ENCODE peak calls at places on chromosomes 1 and 21, in six cellular contexts. One of them, this sample, is unnamed.

GRCh38 chr1:163227126-163227525 is 24.4 kb upstream of the RGS5 start:
- DNase-seq in amniotic stem cell: no peak
- DNase-seq in CD4-positive, alpha-beta T cell: no peak
- DNase-seq in stimulated activated CD4-positive, alpha-beta T cell treated with anti-CD3 and anti-CD28 coated beads, Interleukin-15, amount 100 ng/mL, for 24 hours: no peak
- DNase-seq in breast epithelium: no peak
- DNase-seq in GM12891: no peak
- DNase-seq in this sample: no peak

GRCh38 chr21:39712976-39713375 is 32.0 kb upstream of the IGSF5 start:
- DNase-seq in amniotic stem cell: no peak
- DNase-seq in CD4-positive, alpha-beta T cell: no peak
- DNase-seq in stimulated activated CD4-positive, alpha-beta T cell treated with anti-CD3 and anti-CD28 coated beads, Interleukin-15, amount 100 ng/mL, for 24 hours: no peak
- DNase-seq in breast epithelium: no peak
- DNase-seq in GM12891: no peak
- DNase-seq in this sample: no peak

GRCh38 chr1:22636369-22636768 is at the start of gene C1QA:
- DNase-seq in amniotic stem cell: no peak
- DNase-seq in CD4-positive, alpha-beta T cell: no peak
- DNase-seq in stimulated activated CD4-positive, alpha-beta T cell treated with anti-CD3 and anti-CD28 coated beads, Interleukin-15, amount 100 ng/mL, for 24 hours: no peak
- DNase-seq in breast epithelium: peak; percentile 23
- DNase-seq in GM12891: no peak
- DNase-seq in this sample: no peak

GRCh38 chr1:184891440-184891839 is 82.9 kb downstream of the NIBAN1 start:
- DNase-seq in amniotic stem cell: no peak
- DNase-seq in CD4-positive, alpha-beta T cell: no peak
- DNase-seq in stimulated activated CD4-positive, alpha-beta T cell treated with anti-CD3 and anti-CD28 coated beads, Interleukin-15, amount 100 ng/mL, for 24 hours: no peak
- DNase-seq in breast epithelium: no peak
- DNase-seq in GM12891: no peak
- DNase-seq in this sample: no peak

GRCh38 chr1:235131961-235132360 is 3.3 kb upstream of the TOMM20 start:
- DNase-seq in amniotic stem cell: no peak
- DNase-seq in CD4-positive, alpha-beta T cell: no peak
- DNase-seq in stimulated activated CD4-positive, alpha-beta T cell treated with anti-CD3 and anti-CD28 coated beads, Interleukin-15, amount 100 ng/mL, for 24 hours: no peak
- DNase-seq in breast epithelium: no peak
- DNase-seq in GM12891: no peak
- DNase-seq in this sample: no peak

GRCh38 chr1:19676438-19676922 is 11.8 kb downstream of the HTR6 start:
- DNase-seq in amniotic stem cell: peak; percentile 32
- DNase-seq in CD4-positive, alpha-beta T cell: no peak
- DNase-seq in stimulated activated CD4-positive, alpha-beta T cell treated with anti-CD3 and anti-CD28 coated beads, Interleukin-15, amount 100 ng/mL, for 24 hours: peak; percentile 33
- DNase-seq in breast epithelium: no peak
- DNase-seq in GM12891: peak; percentile 53
- DNase-seq in this sample: peak; percentile 34

GRCh38 chr1:201504799-201505504 is 2.0 kb downstream of the CSRP1 start:
- DNase-seq in amniotic stem cell: no peak
- DNase-seq in CD4-positive, alpha-beta T cell: no peak
- DNase-seq in stimulated activated CD4-positive, alpha-beta T cell treated with anti-CD3 and anti-CD28 coated beads, Interleukin-15, amount 100 ng/mL, for 24 hours: no peak
- DNase-seq in breast epithelium: no peak
- DNase-seq in GM12891: no peak
- DNase-seq in this sample: no peak

GRCh38 chr21:37153935-37154350 is 80.9 kb downstream of the TTC3 start:
- DNase-seq in amniotic stem cell: no peak
- DNase-seq in CD4-positive, alpha-beta T cell: no peak
- DNase-seq in stimulated activated CD4-positive, alpha-beta T cell treated with anti-CD3 and anti-CD28 coated beads, Interleukin-15, amount 100 ng/mL, for 24 hours: no peak
- DNase-seq in breast epithelium: no peak
- DNase-seq in GM12891: no peak
- DNase-seq in this sample: peak; percentile 30

GRCh38 chr1:47659141-47659540 is 221.3 kb downstream of the FOXD2 start:
- DNase-seq in amniotic stem cell: no peak
- DNase-seq in CD4-positive, alpha-beta T cell: no peak
- DNase-seq in stimulated activated CD4-positive, alpha-beta T cell treated with anti-CD3 and anti-CD28 coated beads, Interleukin-15, amount 100 ng/mL, for 24 hours: no peak
- DNase-seq in breast epithelium: no peak
- DNase-seq in GM12891: no peak
- DNase-seq in this sample: no peak

GRCh38 chr21:25273945-25274344 is 333.3 kb downstream of the MRPL39 start:
- DNase-seq in amniotic stem cell: no peak
- DNase-seq in CD4-positive, alpha-beta T cell: no peak
- DNase-seq in stimulated activated CD4-positive, alpha-beta T cell treated with anti-CD3 and anti-CD28 coated beads, Interleukin-15, amount 100 ng/mL, for 24 hours: no peak
- DNase-seq in breast epithelium: no peak
- DNase-seq in GM12891: no peak
- DNase-seq in this sample: no peak

GRCh38 chr21:43311303-43311817 is 115.6 kb downstream of the SIK1 start:
- DNase-seq in amniotic stem cell: no peak
- DNase-seq in CD4-positive, alpha-beta T cell: no peak
- DNase-seq in stimulated activated CD4-positive, alpha-beta T cell treated with anti-CD3 and anti-CD28 coated beads, Interleukin-15, amount 100 ng/mL, for 24 hours: no peak
- DNase-seq in breast epithelium: no peak
- DNase-seq in GM12891: no peak
- DNase-seq in this sample: peak; percentile 80

GRCh38 chr1:110752941-110753725 is 78.4 kb upstream of the KCNA3 start:
- DNase-seq in amniotic stem cell: no peak
- DNase-seq in CD4-positive, alpha-beta T cell: no peak
- DNase-seq in stimulated activated CD4-positive, alpha-beta T cell treated with anti-CD3 and anti-CD28 coated beads, Interleukin-15, amount 100 ng/mL, for 24 hours: peak; percentile 5
- DNase-seq in breast epithelium: no peak
- DNase-seq in GM12891: no peak
- DNase-seq in this sample: no peak

GRCh38 chr1:7543718-7544090 is 227.4 kb upstream of the VAMP3 start:
- DNase-seq in amniotic stem cell: no peak
- DNase-seq in CD4-positive, alpha-beta T cell: no peak
- DNase-seq in stimulated activated CD4-positive, alpha-beta T cell treated with anti-CD3 and anti-CD28 coated beads, Interleukin-15, amount 100 ng/mL, for 24 hours: no peak
- DNase-seq in breast epithelium: no peak
- DNase-seq in GM12891: no peak
- DNase-seq in this sample: no peak

GRCh38 chr1:9413143-9413876 is 120.6 kb downstream of the SPSB1 start:
- DNase-seq in amniotic stem cell: peak; percentile 60
- DNase-seq in CD4-positive, alpha-beta T cell: peak; percentile 19
- DNase-seq in stimulated activated CD4-positive, alpha-beta T cell treated with anti-CD3 and anti-CD28 coated beads, Interleukin-15, amount 100 ng/mL, for 24 hours: peak; percentile 83
- DNase-seq in breast epithelium: peak; percentile 51
- DNase-seq in GM12891: peak; percentile 86
- DNase-seq in this sample: no peak

GRCh38 chr1:214920337-214920736 is 162.2 kb upstream of the KCNK2 start:
- DNase-seq in amniotic stem cell: no peak
- DNase-seq in CD4-positive, alpha-beta T cell: no peak
- DNase-seq in stimulated activated CD4-positive, alpha-beta T cell treated with anti-CD3 and anti-CD28 coated beads, Interleukin-15, amount 100 ng/mL, for 24 hours: no peak
- DNase-seq in breast epithelium: no peak
- DNase-seq in GM12891: no peak
- DNase-seq in this sample: no peak

GRCh38 chr1:150895618-150896017 is 8.7 kb downstream of the CTXND2 start:
- DNase-seq in amniotic stem cell: peak; percentile 15
- DNase-seq in CD4-positive, alpha-beta T cell: no peak
- DNase-seq in stimulated activated CD4-positive, alpha-beta T cell treated with anti-CD3 and anti-CD28 coated beads, Interleukin-15, amount 100 ng/mL, for 24 hours: no peak
- DNase-seq in breast epithelium: no peak
- DNase-seq in GM12891: no peak
- DNase-seq in this sample: no peak

GRCh38 chr1:54973205-54973921 is 7.1 kb upstream of the TMEM61 start:
- DNase-seq in amniotic stem cell: peak; percentile 20
- DNase-seq in CD4-positive, alpha-beta T cell: no peak
- DNase-seq in stimulated activated CD4-positive, alpha-beta T cell treated with anti-CD3 and anti-CD28 coated beads, Interleukin-15, amount 100 ng/mL, for 24 hours: no peak
- DNase-seq in breast epithelium: peak; percentile 53
- DNase-seq in GM12891: no peak
- DNase-seq in this sample: no peak

GRCh38 chr1:151372411-151372934 is at the start of gene SELENBP1:
- DNase-seq in amniotic stem cell: no peak
- DNase-seq in CD4-positive, alpha-beta T cell: no peak
- DNase-seq in stimulated activated CD4-positive, alpha-beta T cell treated with anti-CD3 and anti-CD28 coated beads, Interleukin-15, amount 100 ng/mL, for 24 hours: no peak
- DNase-seq in breast epithelium: peak; percentile 68
- DNase-seq in GM12891: no peak
- DNase-seq in this sample: peak; percentile 91

GRCh38 chr1:109248444-109248796 is 919 bp upstream of the CELSR2 start:
- DNase-seq in amniotic stem cell: no peak
- DNase-seq in CD4-positive, alpha-beta T cell: no peak
- DNase-seq in stimulated activated CD4-positive, alpha-beta T cell treated with anti-CD3 and anti-CD28 coated beads, Interleukin-15, amount 100 ng/mL, for 24 hours: no peak
- DNase-seq in breast epithelium: no peak
- DNase-seq in GM12891: no peak
- DNase-seq in this sample: no peak

GRCh38 chr1:86429830-86430229 is 5.9 kb downstream of the CLCA2 start:
- DNase-seq in amniotic stem cell: peak; percentile 55
- DNase-seq in CD4-positive, alpha-beta T cell: no peak
- DNase-seq in stimulated activated CD4-positive, alpha-beta T cell treated with anti-CD3 and anti-CD28 coated beads, Interleukin-15, amount 100 ng/mL, for 24 hours: no peak
- DNase-seq in breast epithelium: peak; percentile 78
- DNase-seq in GM12891: no peak
- DNase-seq in this sample: peak; percentile 19

GRCh38 chr21:45640001-45640887 is 3.3 kb upstream of the PCBP3 start:
- DNase-seq in amniotic stem cell: no peak
- DNase-seq in CD4-positive, alpha-beta T cell: no peak
- DNase-seq in stimulated activated CD4-positive, alpha-beta T cell treated with anti-CD3 and anti-CD28 coated beads, Interleukin-15, amount 100 ng/mL, for 24 hours: no peak
- DNase-seq in breast epithelium: no peak
- DNase-seq in GM12891: no peak
- DNase-seq in this sample: no peak

GRCh38 chr1:173295391-173295790 is 88.3 kb upstream of the TNFSF4 start:
- DNase-seq in amniotic stem cell: no peak
- DNase-seq in CD4-positive, alpha-beta T cell: no peak
- DNase-seq in stimulated activated CD4-positive, alpha-beta T cell treated with anti-CD3 and anti-CD28 coated beads, Interleukin-15, amount 100 ng/mL, for 24 hours: no peak
- DNase-seq in breast epithelium: no peak
- DNase-seq in GM12891: no peak
- DNase-seq in this sample: no peak

GRCh38 chr1:61254629-61255323 is 172.4 kb downstream of the NFIA start:
- DNase-seq in amniotic stem cell: peak; percentile 2
- DNase-seq in CD4-positive, alpha-beta T cell: no peak
- DNase-seq in stimulated activated CD4-positive, alpha-beta T cell treated with anti-CD3 and anti-CD28 coated beads, Interleukin-15, amount 100 ng/mL, for 24 hours: no peak
- DNase-seq in breast epithelium: no peak
- DNase-seq in GM12891: no peak
- DNase-seq in this sample: no peak

GRCh38 chr1:156704930-156705320 is 458 bp downstream of the CRABP2 start:
- DNase-seq in amniotic stem cell: peak; percentile 72
- DNase-seq in CD4-positive, alpha-beta T cell: no peak
- DNase-seq in stimulated activated CD4-positive, alpha-beta T cell treated with anti-CD3 and anti-CD28 coated beads, Interleukin-15, amount 100 ng/mL, for 24 hours: peak; percentile 70
- DNase-seq in breast epithelium: peak; percentile 46
- DNase-seq in GM12891: no peak
- DNase-seq in this sample: peak; percentile 78

GRCh38 chr1:35278886-35279554 is 10.5 kb downstream of the ZMYM4 start:
- DNase-seq in amniotic stem cell: no peak
- DNase-seq in CD4-positive, alpha-beta T cell: no peak
- DNase-seq in stimulated activated CD4-positive, alpha-beta T cell treated with anti-CD3 and anti-CD28 coated beads, Interleukin-15, amount 100 ng/mL, for 24 hours: no peak
- DNase-seq in breast epithelium: no peak
- DNase-seq in GM12891: no peak
- DNase-seq in this sample: no peak

GRCh38 chr1:167387251-167387910 is 130.9 kb downstream of the CD247 start:
- DNase-seq in amniotic stem cell: no peak
- DNase-seq in CD4-positive, alpha-beta T cell: no peak
- DNase-seq in stimulated activated CD4-positive, alpha-beta T cell treated with anti-CD3 and anti-CD28 coated beads, Interleukin-15, amount 100 ng/mL, for 24 hours: no peak
- DNase-seq in breast epithelium: no peak
- DNase-seq in GM12891: no peak
- DNase-seq in this sample: no peak

GRCh38 chr1:70509996-70510876 is 99.2 kb downstream of the CTH start:
- DNase-seq in amniotic stem cell: peak; percentile 75
- DNase-seq in CD4-positive, alpha-beta T cell: no peak
- DNase-seq in stimulated activated CD4-positive, alpha-beta T cell treated with anti-CD3 and anti-CD28 coated beads, Interleukin-15, amount 100 ng/mL, for 24 hours: no peak
- DNase-seq in breast epithelium: no peak
- DNase-seq in GM12891: peak; percentile 10
- DNase-seq in this sample: no peak

GRCh38 chr1:37609002-37609401 is 13.3 kb upstream of the GNL2 start:
- DNase-seq in amniotic stem cell: no peak
- DNase-seq in CD4-positive, alpha-beta T cell: no peak
- DNase-seq in stimulated activated CD4-positive, alpha-beta T cell treated with anti-CD3 and anti-CD28 coated beads, Interleukin-15, amount 100 ng/mL, for 24 hours: no peak
- DNase-seq in breast epithelium: no peak
- DNase-seq in GM12891: no peak
- DNase-seq in this sample: no peak

GRCh38 chr1:233708416-233708815 is 94.5 kb downstream of the KCNK1 start:
- DNase-seq in amniotic stem cell: no peak
- DNase-seq in CD4-positive, alpha-beta T cell: no peak
- DNase-seq in stimulated activated CD4-positive, alpha-beta T cell treated with anti-CD3 and anti-CD28 coated beads, Interleukin-15, amount 100 ng/mL, for 24 hours: no peak
- DNase-seq in breast epithelium: no peak
- DNase-seq in GM12891: no peak
- DNase-seq in this sample: no peak

This sample was measured in pancreas.